ENCODE peak calls at places on chromosome 14, in six cellular contexts. A is pancreas, W is upper lobe of right lung, H is GM23248, K is SK-N-SH, S is Karpas-422. U is an unnamed sample.

GRCh38 chr14:66268802-66269334 is 217.3 kb upstream of the CCDC196 start:
- DNase-seq in W (no peak), H (no peak), K (no peak), A (no peak), S (no peak), U (peak)

GRCh38 chr14:103641181-103641580 is 12.2 kb downstream of the KLC1 start:
- DNase-seq in S (no peak), H (peak), A (no peak), K (no peak), W (no peak), U (no peak)

GRCh38 chr14:70919774-70920173 is 12.5 kb downstream of the PCNX1 start:
- DNase-seq in S (no peak), A (no peak), K (no peak), W (no peak), H (peak), U (no peak)

GRCh38 chr14:34985740-34986139 is 2.9 kb downstream of the SRP54 start:
- DNase-seq in A (no peak), S (no peak), K (no peak), H (no peak), W (no peak), U (no peak)

GRCh38 chr14:75829316-75829715 is 152.5 kb downstream of the TGFB3 start:
- DNase-seq in W (no peak), S (no peak), K (no peak), A (no peak), H (no peak), U (no peak)

GRCh38 chr14:26276757-26277156 is 321.1 kb downstream of the NOVA1 start:
- DNase-seq in S (peak), K (no peak), W (no peak), A (no peak), H (no peak), U (peak)

GRCh38 chr14:104865069-104865630 is at the start of gene CEP170B:
- DNase-seq in A (peak), K (peak), H (peak), S (peak), W (peak), U (peak)

GRCh38 chr14:51472881-51473280 is 178.8 kb upstream of the FRMD6 start:
- DNase-seq in W (no peak), A (no peak), S (no peak), H (peak), K (peak), U (no peak)

GRCh38 chr14:71733210-71733883 is 198.9 kb upstream of the RGS6 start:
- DNase-seq in A (no peak), K (no peak), W (no peak), S (no peak), H (peak), U (no peak)

GRCh38 chr14:75806247-75806876 is 145.3 kb downstream of the TTLL5 start:
- DNase-seq in A (no peak), H (no peak), S (no peak), W (no peak), K (no peak), U (no peak)

GRCh38 chr14:74655597-74656389 is 43.8 kb upstream of the LTBP2 start:
- DNase-seq in W (no peak), H (peak), A (no peak), K (no peak), S (no peak), U (no peak)

GRCh38 chr14:100213956-100214767 is 24.8 kb upstream of the YY1 start:
- DNase-seq in H (peak), S (peak), A (peak), W (peak), K (peak), U (peak)

GRCh38 chr14:36655963-36656768 is 5.5 kb upstream of the PAX9 start:
- DNase-seq in S (peak), H (peak), A (peak), W (peak), K (peak), U (peak)

GRCh38 chr14:100524933-100525243 is 62.3 kb downstream of the BEGAIN start:
- DNase-seq in S (no peak), H (peak), K (no peak), W (peak), A (peak), U (peak)

GRCh38 chr14:104609666-104610065 is 5.1 kb upstream of the TMEM179 start:
- DNase-seq in K (no peak), A (no peak), W (no peak), S (no peak), H (no peak), U (peak)

GRCh38 chr14:32925439-32925838 is 13.2 kb upstream of the NPAS3 start:
- DNase-seq in K (no peak), S (no peak), H (peak), W (no peak), A (no peak), U (no peak)

GRCh38 chr14:104551851-104552737 is 27.5 kb upstream of the C14orf180 start:
- DNase-seq in W (peak), H (no peak), K (peak), S (no peak), A (peak), U (peak)

GRCh38 chr14:99722741-99723140 is 38.6 kb downstream of the CYP46A1 start:
- DNase-seq in A (no peak), W (peak), H (no peak), K (no peak), S (no peak), U (no peak)

GRCh38 chr14:80095623-80096022 is 115.7 kb downstream of the DIO2 start:
- DNase-seq in S (no peak), A (no peak), W (no peak), K (no peak), H (peak), U (no peak)

GRCh38 chr14:104102282-104102914 is 16.9 kb downstream of the ASPG start:
- DNase-seq in S (no peak), H (no peak), K (no peak), A (peak), W (no peak), U (peak)

GRCh38 chr14:64035143-64035542 is 182.3 kb downstream of the SYNE2 start:
- DNase-seq in W (no peak), K (no peak), H (peak), A (no peak), S (no peak), U (no peak)

GRCh38 chr14:102901633-102902032 is 20.8 kb upstream of the AMN start:
- DNase-seq in A (no peak), W (no peak), S (peak), H (no peak), K (no peak), U (no peak)

GRCh38 chr14:95327558-95328374 is 8.1 kb upstream of the CLMN start:
- DNase-seq in W (no peak), S (peak), K (no peak), A (no peak), H (no peak), U (no peak)

GRCh38 chr14:95330591-95331370 is 11.1 kb upstream of the CLMN start:
- DNase-seq in S (no peak), K (no peak), W (no peak), H (no peak), A (no peak), U (no peak)

GRCh38 chr14:95326987-95327386 is 7.3 kb upstream of the CLMN start:
- DNase-seq in W (no peak), A (no peak), S (peak), K (no peak), H (no peak), U (no peak)

GRCh38 chr14:95329941-95330340 is 10.2 kb upstream of the CLMN start:
- DNase-seq in W (no peak), K (no peak), S (no peak), A (no peak), H (no peak), U (peak)

GRCh38 chr14:95328876-95329503 is 9.3 kb upstream of the CLMN start:
- DNase-seq in W (no peak), A (no peak), K (peak), H (peak), S (no peak), U (no peak)
- H3K27ac ChIP-seq in W (no peak), A (no peak), K (no peak), H (no peak), S (no peak), U (no peak)

GRCh38 chr14:73463411-73463810 is 5.1 kb upstream of the NUMB start:
- DNase-seq in S (no peak), A (no peak), K (no peak), W (no peak), H (peak), U (peak)
- H3K27ac ChIP-seq in S (no peak), A (no peak), K (peak), W (peak), H (peak), U (no peak)

GRCh38 chr14:68358500-68358899 is 434.4 kb downstream of the ZFP36L1 start:
- DNase-seq in A (no peak), H (no peak), K (no peak), W (no peak), S (no peak), U (no peak)
- H3K27ac ChIP-seq in A (no peak), H (no peak), K (no peak), W (peak), S (no peak), U (no peak)

DNA sequence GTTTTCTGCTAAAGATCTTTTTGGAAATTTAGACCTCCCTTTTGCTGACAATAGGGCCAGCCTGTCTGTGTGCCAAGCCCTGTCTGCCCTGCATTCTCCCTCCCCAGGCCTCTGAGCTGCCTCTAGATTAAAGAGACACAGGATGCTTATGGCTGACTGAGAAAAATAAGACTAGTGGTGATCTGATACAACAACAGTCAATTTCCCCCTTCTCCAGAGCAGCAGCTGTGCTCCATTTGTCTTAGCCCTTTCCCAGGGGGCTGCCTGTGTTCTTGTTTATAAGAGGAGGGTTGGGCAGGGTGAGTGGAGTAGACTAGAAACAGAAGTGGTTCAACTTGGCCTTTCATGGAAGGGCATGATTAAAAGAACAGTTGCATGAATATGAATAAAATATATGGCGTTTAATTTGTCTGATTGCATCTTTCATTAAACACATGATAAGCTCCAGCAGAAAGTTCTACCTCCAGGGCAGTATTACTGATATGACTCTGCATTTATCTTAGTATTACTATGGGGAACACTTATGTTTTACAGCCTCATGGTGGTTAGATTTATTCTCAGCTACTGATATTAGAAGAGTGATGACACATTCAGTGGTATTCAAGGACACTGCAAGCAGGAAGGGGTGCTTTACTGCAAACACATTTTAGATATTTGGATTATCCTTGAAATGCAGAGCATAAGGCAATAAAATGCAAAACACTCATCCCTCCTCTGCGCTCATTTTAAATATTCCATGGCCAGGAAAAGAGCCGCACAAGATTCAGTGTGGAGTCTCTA is 150.1 kb upstream of the CLEC14A start:
- DNase-seq in H (peak), W (no peak), K (no peak), A (no peak), S (peak), U (peak)
- H3K27ac ChIP-seq in H (peak), W (no peak), K (peak), A (no peak), S (no peak), U (no peak)

DNA sequence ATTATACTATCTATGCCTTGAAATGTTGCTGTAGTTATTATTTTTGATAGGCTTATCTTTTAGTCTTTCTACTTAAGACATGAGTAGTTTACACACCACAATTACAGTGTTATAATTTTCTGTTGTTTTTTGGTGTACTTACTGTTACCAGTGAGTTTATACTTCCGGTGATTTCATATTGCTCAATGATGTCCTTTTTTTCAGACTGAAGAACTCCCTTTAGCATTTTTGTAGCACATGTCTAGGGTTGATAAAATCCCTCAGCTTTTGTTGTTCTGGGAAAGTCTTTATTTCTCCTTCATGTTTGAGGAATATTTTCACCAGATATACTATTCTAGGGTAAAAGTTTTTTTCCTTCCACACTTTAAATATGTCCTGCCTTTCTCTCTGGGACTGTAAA is 41.4 kb upstream of the FERMT2 start:
- DNase-seq in H (peak), S (no peak), A (no peak), K (no peak), W (no peak), U (no peak)
- H3K27ac ChIP-seq in H (no peak), S (no peak), A (no peak), K (no peak), W (no peak), U (no peak)